ENCODE peak calls at places on chromosomes 12 and 14, in seven cellular contexts. Z is choroid plexus epithelial cell, O is ascending aorta, T is neural progenitor cell, G is astrocyte of the cerebellum, A is astrocyte of the spinal cord, F is astrocyte. P is an unnamed sample.

GRCh38 chr12:10151621-10152020 is 20.3 kb downstream of the OLR1 start:
- DNase-seq in Z (no peak), O (no peak), T (no peak), G (no peak), A (no peak), F (no peak), P (no peak)

GRCh38 chr12:94954029-94954685 is 49.3 kb downstream of the NDUFA12 start:
- DNase-seq in Z (peak), O (no peak), T (no peak), G (no peak), A (peak), F (peak), P (peak)

GRCh38 chr12:42756841-42757661 is 167.5 kb upstream of the PRICKLE1 start:
- DNase-seq in Z (peak), O (no peak), T (peak), G (peak), A (peak), F (peak), P (peak)

GRCh38 chr12:63815482-63815852 is 29.0 kb upstream of the SRGAP1 start:
- DNase-seq in Z (no peak), O (no peak), T (no peak), G (no peak), A (no peak), F (no peak), P (no peak)

GRCh38 chr14:50822501-50823042 is 8.4 kb downstream of the NIN start:
- DNase-seq in Z (no peak), O (no peak), T (no peak), G (no peak), A (no peak), F (no peak), P (no peak)

GRCh38 chr12:61853945-61854344 is 406.3 kb upstream of the USP15 start:
- DNase-seq in Z (no peak), O (no peak), T (no peak), G (no peak), A (no peak), F (no peak), P (no peak)

GRCh38 chr12:113479578-113480335 is 8.1 kb upstream of the LHX5 start:
- DNase-seq in Z (peak), O (no peak), T (peak), G (peak), A (peak), F (peak), P (no peak)

GRCh38 chr14:65478017-65478416 is 65.5 kb downstream of the FUT8 start:
- DNase-seq in Z (no peak), O (no peak), T (no peak), G (no peak), A (no peak), F (no peak), P (no peak)

GRCh38 chr14:34436960-34437728 is 24.9 kb downstream of the SPTSSA start:
- DNase-seq in Z (peak), O (no peak), T (no peak), G (no peak), A (no peak), F (no peak), P (no peak)

GRCh38 chr12:38998887-38999482 is 93.6 kb upstream of the CPNE8 start:
- DNase-seq in Z (no peak), O (no peak), T (peak), G (no peak), A (no peak), F (no peak), P (no peak)

GRCh38 chr12:31952418-31952817 is 6.8 kb upstream of the RESF1 start:
- DNase-seq in Z (no peak), O (no peak), T (no peak), G (no peak), A (no peak), F (no peak), P (no peak)

GRCh38 chr14:93160353-93160801 is 24.3 kb downstream of the MOAP1 start:
- DNase-seq in Z (peak), O (no peak), T (peak), G (no peak), A (no peak), F (no peak), P (no peak)

GRCh38 chr12:62866451-62867082 is 68.4 kb downstream of the PPM1H start:
- DNase-seq in Z (peak), O (no peak), T (no peak), G (peak), A (peak), F (peak), P (peak)

GRCh38 chr14:96384053-96384452 is 7.9 kb upstream of the AK7 start:
- DNase-seq in Z (no peak), O (no peak), T (no peak), G (no peak), A (no peak), F (no peak), P (no peak)

GRCh38 chr12:4809013-4809448 is 88.8 kb downstream of the GALNT8 start:
- DNase-seq in Z (no peak), O (no peak), T (peak), G (peak), A (no peak), F (peak), P (no peak)

GRCh38 chr14:39469094-39469710 is 37.0 kb upstream of the FBXO33 start:
- DNase-seq in Z (peak), O (no peak), T (peak), G (no peak), A (no peak), F (no peak), P (no peak)

GRCh38 chr14:53539489-53540126 is 386.5 kb upstream of the DDHD1 start:
- DNase-seq in Z (peak), O (no peak), T (peak), G (peak), A (peak), F (peak), P (peak)

DNA sequence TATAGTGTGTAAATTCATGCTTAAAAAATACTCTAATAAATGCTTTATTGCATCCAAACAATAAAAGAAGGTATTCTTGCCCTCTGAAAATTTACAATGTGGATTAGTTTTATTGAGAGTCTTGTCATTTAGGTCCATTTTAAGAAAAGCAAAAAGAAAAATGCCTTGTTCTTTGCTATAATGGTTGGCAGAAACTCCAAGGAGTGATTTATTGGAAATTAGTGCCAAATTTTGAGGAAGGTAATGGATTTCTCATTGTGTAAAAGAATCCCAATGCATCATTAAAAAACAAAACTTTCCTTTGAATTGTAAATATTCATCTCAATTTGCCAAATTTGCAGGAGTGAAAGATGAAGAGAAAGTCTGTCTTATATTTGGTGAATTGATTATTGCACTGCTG is 511.6 kb downstream of the TMTC2 start:
- DNase-seq in Z (no peak), O (no peak), T (no peak), G (no peak), A (no peak), F (no peak), P (no peak)
- H3K4me3 ChIP-seq in Z (no peak), O (no peak), T (peak), G (no peak), A (no peak), F (no peak), P (no peak)

GRCh38 chr12:26304273-26304672 is 108.9 kb downstream of the SSPN start:
- DNase-seq in Z (no peak), O (no peak), T (no peak), G (no peak), A (no peak), F (no peak), P (no peak)

GRCh38 chr12:26297386-26298070 is 102.2 kb downstream of the SSPN start:
- DNase-seq in Z (peak), O (no peak), T (no peak), G (no peak), A (no peak), F (peak), P (no peak)

GRCh38 chr12:26295001-26295400 is 99.6 kb downstream of the SSPN start:
- DNase-seq in Z (no peak), O (no peak), T (no peak), G (no peak), A (no peak), F (no peak), P (no peak)

GRCh38 chr12:26303418-26303817 is 108.0 kb downstream of the SSPN start:
- DNase-seq in Z (no peak), O (no peak), T (no peak), G (no peak), A (no peak), F (no peak), P (no peak)

GRCh38 chr12:26298785-26299621 is 103.6 kb downstream of the SSPN start:
- DNase-seq in Z (peak), O (no peak), T (no peak), G (peak), A (peak), F (peak), P (no peak)
- TF ChIP-seq CTCF in Z (peak), O (peak), T (no peak), G (peak), A (peak), F (peak), P (peak)

GRCh38 chr12:120649442-120650248 is 9.2 kb downstream of the CABP1 start:
- DNase-seq in Z (no peak), O (no peak), T (peak), G (no peak), A (no peak), F (no peak), P (no peak)
- H3K4me3 ChIP-seq in Z (no peak), O (peak), T (peak), G (peak), A (no peak), F (peak), P (no peak)

GRCh38 chr12:98220636-98221035 is 294.8 kb upstream of the TMPO start:
- DNase-seq in Z (no peak), O (no peak), T (no peak), G (no peak), A (no peak), F (no peak), P (no peak)
- TF ChIP-seq CTCF in Z (no peak), O (no peak), T (no peak), G (no peak), A (no peak), F (no peak), P (no peak)

DNA sequence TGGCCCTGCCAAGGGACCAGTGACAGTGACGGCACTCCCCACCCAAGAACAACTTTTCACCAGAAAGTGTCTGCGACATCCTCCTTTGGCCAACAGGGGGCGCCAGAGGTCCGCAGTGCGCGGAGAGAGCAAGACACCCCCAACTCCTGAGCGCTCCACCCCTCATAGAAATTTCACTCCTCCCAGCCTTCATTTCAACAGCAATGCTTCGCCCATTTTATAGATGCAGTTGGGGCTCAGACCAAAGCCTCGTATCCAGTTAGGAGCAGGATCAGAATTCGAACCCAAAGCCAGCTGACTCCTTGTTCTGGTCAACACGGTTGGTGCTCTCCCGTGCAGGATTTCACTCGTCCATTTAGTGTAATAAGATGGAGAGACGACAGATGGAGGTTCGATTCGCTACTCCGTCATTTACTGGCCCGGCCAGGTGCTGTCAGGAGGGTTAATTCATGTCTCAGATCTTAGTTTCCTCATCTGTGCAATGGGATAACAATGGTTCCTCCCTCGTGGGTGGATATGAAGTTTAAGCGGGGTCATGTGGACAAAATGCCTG is 2.4 kb upstream of the POP5 start:
- DNase-seq in Z (peak), O (no peak), T (peak), G (peak), A (peak), F (peak), P (no peak)
- H3K4me3 ChIP-seq in Z (no peak), O (no peak), T (no peak), G (no peak), A (no peak), F (peak), P (no peak)

DNA sequence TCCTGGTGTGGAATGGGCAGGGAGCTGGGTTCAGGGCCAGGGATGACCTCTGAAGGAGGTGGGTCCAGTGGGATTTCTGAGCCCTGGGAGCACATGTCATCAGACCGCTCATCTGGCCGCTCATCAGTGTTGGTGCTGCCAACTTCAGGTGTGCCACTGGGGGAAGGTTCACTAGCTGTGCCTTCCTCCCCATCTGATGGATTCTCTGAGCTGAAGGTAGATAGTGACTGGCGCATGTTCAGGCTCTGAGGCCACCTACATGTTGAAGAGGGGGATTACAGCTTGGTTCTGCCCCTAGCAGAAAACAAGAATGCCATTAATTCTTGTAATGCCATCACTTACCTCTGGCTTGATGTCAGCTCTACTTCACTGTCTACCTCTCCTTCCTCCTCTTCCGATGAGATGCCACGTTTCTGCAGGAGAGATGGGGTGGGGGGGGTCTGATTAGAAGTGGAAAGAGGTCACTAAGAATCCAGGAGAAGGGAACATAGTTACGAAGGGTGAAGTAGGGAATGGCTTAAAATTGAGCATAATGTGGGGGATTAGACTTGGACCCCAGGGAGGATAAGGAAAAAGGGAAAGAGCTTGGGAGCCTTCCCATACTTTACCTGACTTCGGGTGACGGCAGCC is 17.2 kb downstream of the MAP3K12 start:
- DNase-seq in Z (peak), O (no peak), T (peak), G (no peak), A (no peak), F (no peak), P (no peak)
- TF ChIP-seq CTCF in Z (peak), O (no peak), T (peak), G (peak), A (peak), F (peak), P (no peak)

GRCh38 chr12:13164859-13165577 is 31.5 kb upstream of the EMP1 start:
- DNase-seq in Z (no peak), O (no peak), T (no peak), G (no peak), A (no peak), F (no peak), P (no peak)

GRCh38 chr12:13169255-13169654 is 27.3 kb upstream of the EMP1 start:
- DNase-seq in Z (no peak), O (no peak), T (no peak), G (no peak), A (no peak), F (no peak), P (no peak)

GRCh38 chr12:13165578-13166120 is 30.9 kb upstream of the EMP1 start:
- DNase-seq in Z (peak), O (peak), T (no peak), G (no peak), A (peak), F (peak), P (no peak)

GRCh38 chr12:13167226-13167625 is 29.3 kb upstream of the EMP1 start:
- DNase-seq in Z (no peak), O (no peak), T (no peak), G (no peak), A (no peak), F (no peak), P (no peak)

GRCh38 chr12:13167906-13168305 is 28.6 kb upstream of the EMP1 start:
- DNase-seq in Z (no peak), O (no peak), T (no peak), G (no peak), A (no peak), F (no peak), P (no peak)
- H3K4me3 ChIP-seq in Z (no peak), O (no peak), T (no peak), G (no peak), A (no peak), F (no peak), P (no peak)

GRCh38 chr14:104821971-104822608 is 21.2 kb downstream of the ZBTB42 start:
- DNase-seq in Z (no peak), O (no peak), T (no peak), G (no peak), A (no peak), F (no peak), P (no peak)

GRCh38 chr14:104821229-104821945 is 20.5 kb downstream of the ZBTB42 start:
- DNase-seq in Z (no peak), O (no peak), T (no peak), G (no peak), A (no peak), F (no peak), P (no peak)

GRCh38 chr14:104819361-104819771 is 18.5 kb downstream of the ZBTB42 start:
- DNase-seq in Z (no peak), O (no peak), T (no peak), G (no peak), A (no peak), F (no peak), P (no peak)

GRCh38 chr14:104818714-104819161 is 17.8 kb downstream of the ZBTB42 start:
- DNase-seq in Z (no peak), O (no peak), T (no peak), G (no peak), A (no peak), F (no peak), P (no peak)

DNA sequence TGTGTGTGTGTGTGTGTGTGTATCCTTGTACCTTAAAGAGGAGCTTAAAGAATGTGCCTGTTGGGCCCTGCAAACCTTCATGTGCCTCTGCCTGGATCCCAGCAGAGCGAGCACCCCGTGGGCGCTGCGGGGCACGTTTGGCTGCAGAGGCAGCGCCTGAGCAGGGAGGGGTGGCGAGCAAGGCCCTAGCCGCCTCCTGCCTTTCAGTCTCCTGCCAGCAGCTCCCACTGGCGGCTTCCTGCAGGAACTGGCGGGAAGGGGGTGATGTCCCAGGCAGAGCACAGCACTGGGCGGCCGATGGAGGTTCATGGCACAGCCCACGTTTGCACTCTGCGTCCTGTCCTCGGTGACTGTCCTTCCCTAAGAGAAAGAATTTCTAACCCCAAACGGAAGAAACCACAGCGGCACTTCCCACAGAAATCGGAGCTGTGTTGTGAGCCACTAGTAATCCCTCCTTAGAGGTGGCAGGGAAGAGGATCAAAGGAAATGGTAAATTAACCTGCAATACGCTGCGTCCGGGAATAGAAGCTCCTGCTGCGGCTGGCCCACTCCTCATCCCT is 19.8 kb downstream of the ZBTB42 start:
- DNase-seq in Z (peak), O (no peak), T (peak), G (no peak), A (peak), F (peak), P (no peak)
- TF ChIP-seq CTCF in Z (peak), O (peak), T (peak), G (peak), A (peak), F (peak), P (peak)

DNA sequence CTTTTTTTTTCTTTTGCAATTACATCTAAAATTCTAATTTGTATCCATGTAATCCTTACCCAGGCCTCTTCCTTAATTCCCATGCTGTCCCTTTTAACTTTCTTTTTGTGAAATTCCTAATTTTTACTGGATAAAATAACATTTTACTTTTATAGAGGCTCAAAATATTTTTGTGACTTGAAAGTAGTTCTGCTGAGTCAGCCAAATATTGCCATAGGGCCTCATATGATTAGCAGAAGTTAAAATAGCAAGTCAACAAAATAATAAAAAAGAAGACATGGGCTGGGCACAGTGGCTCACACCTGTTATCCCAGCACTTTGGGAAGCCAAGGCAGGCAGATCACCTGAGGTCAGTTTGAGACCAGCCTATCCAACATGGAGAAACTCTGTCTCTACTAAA is 2.0 kb downstream of the C3AR1 start:
- DNase-seq in Z (no peak), O (no peak), T (no peak), G (no peak), A (no peak), F (no peak), P (no peak)
- H3K4me3 ChIP-seq in Z (no peak), O (no peak), T (no peak), G (no peak), A (no peak), F (no peak), P (no peak)

P was measured in AG09309.